ENCODE peak calls at places on chromosomes 4 and X, in ten cellular contexts. V is H54, Q is right lobe of liver, P is T-helper 2 cell, G is ELR, E is cardiac muscle cell, C is ACHN, H is fibroblast of lung, K is fibroblast of villous mesenchyme, T is RCC 7860. L is an unnamed sample.

GRCh38 chrX:5746231-5746630 is 482.4 kb downstream of the NLGN4X start:
- DNase-seq in V (no peak), Q (no peak), P (no peak), G (no peak), E (no peak), C (no peak), H (no peak), K (no peak), T (no peak), L (no peak)

GRCh38 chr4:114383721-114384120 is 214.9 kb upstream of the UGT8 start:
- DNase-seq in V (no peak), Q (no peak), P (no peak), G (peak; percentile 81), E (peak; percentile 66), C (no peak), H (peak; percentile 97), K (peak; percentile 51), T (peak; percentile 23), L (no peak)

GRCh38 chrX:151402719-151403390 is 5.8 kb downstream of the VMA21 start:
- DNase-seq in V (no peak), Q (peak; percentile 73), P (no peak), G (no peak), E (no peak), C (no peak), H (no peak), K (no peak), T (no peak), L (no peak)

GRCh38 chr4:83378426-83378825 is 43.8 kb upstream of the HPSE start:
- DNase-seq in V (no peak), Q (no peak), P (no peak), G (peak; percentile 19), E (no peak), C (peak; percentile 8), H (no peak), K (no peak), T (no peak), L (no peak)

GRCh38 chr4:88144866-88145300 is 13.6 kb downstream of the ABCG2 start:
- DNase-seq in V (no peak), Q (no peak), P (no peak), G (peak; percentile 19), E (no peak), C (no peak), H (no peak), K (peak; percentile 74), T (no peak), L (no peak)

GRCh38 chr4:145805490-145805889 is 125.5 kb downstream of the C4orf51 start:
- DNase-seq in V (no peak), Q (peak; percentile 60), P (no peak), G (peak; percentile 53), E (peak; percentile 93), C (no peak), H (peak; percentile 65), K (peak; percentile 26), T (peak; percentile 58), L (no peak)

GRCh38 chrX:115630204-115630603 is 69.2 kb downstream of the PLS3 start:
- DNase-seq in V (no peak), Q (no peak), P (no peak), G (no peak), E (no peak), C (no peak), H (peak; percentile 44), K (no peak), T (no peak), L (no peak)

GRCh38 chrX:41153453-41153852 is 68.2 kb downstream of the USP9X start:
- DNase-seq in V (no peak), Q (no peak), P (no peak), G (no peak), E (peak; percentile 16), C (no peak), H (no peak), K (peak; percentile 61), T (no peak), L (no peak)

GRCh38 chr4:55255171-55255570 is 90.9 kb upstream of the SRD5A3 start:
- DNase-seq in V (no peak), Q (no peak), P (no peak), G (peak; percentile 6), E (peak; percentile 17), C (no peak), H (peak; percentile 64), K (peak; percentile 63), T (no peak), L (no peak)

GRCh38 chr4:173835863-173836262 is 305.8 kb upstream of the HAND2 start:
- DNase-seq in V (no peak), Q (no peak), P (no peak), G (peak; percentile 43), E (peak; percentile 80), C (no peak), H (peak; percentile 56), K (peak; percentile 69), T (no peak), L (no peak)

GRCh38 chr4:57136281-57136680 is 26.1 kb upstream of the IGFBP7 start:
- DNase-seq in V (no peak), Q (no peak), P (no peak), G (peak; percentile 84), E (peak; percentile 19), C (peak; percentile 15), H (peak; percentile 87), K (no peak), T (peak; percentile 74), L (no peak)

GRCh38 chrX:3522016-3522690 is 175.7 kb upstream of the MXRA5 start:
- DNase-seq in V (no peak), Q (no peak), P (no peak), G (no peak), E (peak; percentile 83), C (no peak), H (peak; percentile 90), K (peak; percentile 74), T (no peak), L (no peak)

GRCh38 chrX:83004012-83004411 is 504.1 kb upstream of the POU3F4 start:
- DNase-seq in V (no peak), Q (no peak), P (no peak), G (no peak), E (no peak), C (no peak), H (no peak), K (no peak), T (no peak), L (no peak)

GRCh38 chr4:123838426-123838825 is 441.8 kb downstream of the SPRY1 start:
- DNase-seq in V (no peak), Q (no peak), P (no peak), G (peak; percentile 36), E (no peak), C (no peak), H (no peak), K (no peak), T (no peak), L (no peak)

GRCh38 chr4:72418458-72418857 is 150.6 kb downstream of the ADAMTS3 start:
- DNase-seq in V (no peak), Q (peak; percentile 52), P (no peak), G (peak; percentile 27), E (peak; percentile 86), C (peak; percentile 28), H (peak; percentile 77), K (peak; percentile 20), T (peak; percentile 40), L (no peak)

GRCh38 chrX:45769919-45770582 is 569.4 kb upstream of the DIPK2B start:
- DNase-seq in V (no peak), Q (peak; percentile 80), P (no peak), G (peak; percentile 88), E (peak; percentile 90), C (peak; percentile 80), H (peak; percentile 95), K (peak; percentile 93), T (peak; percentile 94), L (no peak)

GRCh38 chrX:103585421-103586313 is at the start of gene TCEAL4:
- DNase-seq in V (peak; percentile 30), Q (peak; percentile 81), P (peak; percentile 15), G (peak; percentile 56), E (peak; percentile 63), C (peak; percentile 11), H (peak; percentile 12), K (peak; percentile 23), T (no peak), L (peak; percentile 3)

GRCh38 chrX:39582091-39582490 is 515.7 kb downstream of the BCOR start:
- DNase-seq in V (no peak), Q (no peak), P (no peak), G (peak; percentile 50), E (peak; percentile 40), C (peak; percentile 39), H (peak; percentile 51), K (no peak), T (peak; percentile 32), L (no peak)

GRCh38 chr4:107835409-107835808 is 10.7 kb downstream of the SGMS2 start:
- DNase-seq in V (no peak), Q (no peak), P (no peak), G (peak; percentile 40), E (no peak), C (peak; percentile 51), H (peak; percentile 25), K (peak; percentile 69), T (peak; percentile 7), L (no peak)

GRCh38 chr4:1899149-1900086 is 28.2 kb downstream of the NSD2 start:
- DNase-seq in V (peak; percentile 44), Q (peak; percentile 77), P (peak; percentile 32), G (peak; percentile 83), E (peak; percentile 87), C (peak; percentile 73), H (peak; percentile 64), K (peak; percentile 84), T (peak; percentile 61), L (peak; percentile 68)

GRCh38 chrX:71181910-71182799 is 37.5 kb downstream of the NLGN3 start:
- DNase-seq in V (peak; percentile 65), Q (peak; percentile 86), P (peak; percentile 38), G (peak; percentile 97), E (peak; percentile 97), C (peak; percentile 91), H (peak; percentile 97), K (peak; percentile 96), T (peak; percentile 87), L (peak; percentile 77)

GRCh38 chr4:53161475-53162423 is 204.1 kb downstream of the SCFD2 start:
- DNase-seq in V (no peak), Q (no peak), P (no peak), G (no peak), E (no peak), C (no peak), H (no peak), K (no peak), T (no peak), L (no peak)

GRCh38 chrX:43688586-43688985 is 32.5 kb downstream of the MAOA start:
- DNase-seq in V (no peak), Q (no peak), P (no peak), G (no peak), E (no peak), C (no peak), H (no peak), K (peak; percentile 33), T (no peak), L (no peak)

GRCh38 chrX:115591856-115592842 is 31.2 kb downstream of the PLS3 start:
- DNase-seq in V (no peak), Q (no peak), P (no peak), G (peak; percentile 27), E (no peak), C (no peak), H (peak; percentile 43), K (no peak), T (no peak), L (no peak)

GRCh38 chr4:79163981-79164490 is 161.8 kb downstream of the NAA11 start:
- DNase-seq in V (no peak), Q (no peak), P (no peak), G (no peak), E (no peak), C (no peak), H (no peak), K (no peak), T (no peak), L (no peak)

GRCh38 chrX:38991656-38992558 is 190.6 kb downstream of the MID1IP1 start:
- DNase-seq in V (no peak), Q (no peak), P (no peak), G (peak; percentile 22), E (no peak), C (no peak), H (no peak), K (no peak), T (no peak), L (no peak)

GRCh38 chrX:12447448-12448154 is 309.3 kb downstream of the FRMPD4 start:
- DNase-seq in V (peak; percentile 5), Q (no peak), P (no peak), G (peak; percentile 87), E (peak; percentile 83), C (no peak), H (peak; percentile 81), K (peak; percentile 93), T (peak; percentile 18), L (no peak)

GRCh38 chr4:15396157-15396800 is 31.6 kb upstream of the C1QTNF7 start:
- DNase-seq in V (peak; percentile 19), Q (no peak), P (no peak), G (peak; percentile 57), E (peak; percentile 67), C (peak; percentile 50), H (peak; percentile 35), K (no peak), T (peak; percentile 39), L (peak; percentile 13)

L was measured in CD8-positive, alpha-beta memory T cell.